ENCODE peak calls at places on chromosomes 4 and X, in six cellular contexts. R is NCI-H187 treated with DMSO at 0.1 percent for 48 hours, T is DMS 273 treated with DMSO at 0.1 percent for 48 hours, B is epithelial cell of esophagus, Z is left cardiac atrium, W is NCI-H2029 treated with DMSO at 0.1 percent for 48 hours. U is an unnamed sample.

GRCh38 chr4:15162465-15163283 is 160.4 kb downstream of the CPEB2 start:
- DNase-seq in W (no peak), B (peak), R (no peak), Z (no peak), T (no peak), U (no peak)

GRCh38 chr4:158236304-158237030 is 26.2 kb downstream of the TMEM144 start:
- DNase-seq in W (no peak), B (no peak), Z (no peak), R (no peak), T (no peak), U (no peak)

GRCh38 chr4:39823193-39823592 is 125.3 kb downstream of the UBE2K start:
- DNase-seq in T (no peak), R (no peak), Z (no peak), W (no peak), B (no peak), U (no peak)

GRCh38 chr4:48047421-48047844 is 30.9 kb downstream of the NIPAL1 start:
- DNase-seq in W (no peak), T (no peak), Z (no peak), B (no peak), R (no peak), U (no peak)

GRCh38 chrX:39896951-39897740 is 200.6 kb downstream of the BCOR start:
- DNase-seq in W (no peak), Z (peak), B (peak), T (peak), R (no peak), U (no peak)

GRCh38 chrX:107894038-107894437 is 68.4 kb downstream of the MID2 start:
- DNase-seq in T (peak), Z (no peak), W (peak), B (peak), R (peak), U (no peak)

GRCh38 chr4:4302416-4302815 is 12.4 kb downstream of the ZBTB49 start:
- DNase-seq in W (no peak), T (no peak), B (peak), R (no peak), Z (no peak), U (no peak)

GRCh38 chrX:38837389-38837788 is 36.1 kb downstream of the MID1IP1 start:
- DNase-seq in B (no peak), W (no peak), Z (no peak), T (no peak), R (no peak), U (no peak)

GRCh38 chr4:67907650-67908049 is 23.8 kb upstream of the TMPRSS11D start:
- DNase-seq in Z (no peak), T (no peak), R (no peak), B (peak), W (no peak), U (no peak)

GRCh38 chrX:150546711-150547153 is 21.7 kb upstream of the MTM1 start:
- DNase-seq in Z (peak), B (no peak), R (no peak), W (no peak), T (no peak), U (no peak)

GRCh38 chrX:102745513-102746133 is 25.1 kb downstream of the GPRASP3 start:
- DNase-seq in Z (peak), W (no peak), R (no peak), B (no peak), T (no peak), U (no peak)

GRCh38 chr4:4428966-4429875 is 42.3 kb downstream of the NSG1 start:
- DNase-seq in B (no peak), T (no peak), R (no peak), Z (no peak), W (no peak), U (no peak)

GRCh38 chrX:10110984-10111363 is 45.8 kb upstream of the CLCN4 start:
- DNase-seq in Z (no peak), T (no peak), W (no peak), R (no peak), B (no peak), U (no peak)

GRCh38 chr4:85610450-85610849 is 135.5 kb downstream of the ARHGAP24 start:
- DNase-seq in W (no peak), T (no peak), Z (no peak), R (no peak), B (no peak), U (no peak)

GRCh38 chr4:968621-969394 is 4.6 kb downstream of the DGKQ start:
- DNase-seq in R (no peak), Z (no peak), T (no peak), W (no peak), B (no peak), U (no peak)

GRCh38 chr4:140256335-140256734 is 102.4 kb upstream of the MAML3 start:
- DNase-seq in R (no peak), W (no peak), B (peak), T (no peak), Z (peak), U (no peak)

GRCh38 chrX:24025741-24026402 is 1.1 kb downstream of the KLHL15 start:
- DNase-seq in W (no peak), B (peak), R (no peak), Z (peak), T (no peak), U (no peak)

GRCh38 chr4:152255437-152255836 is 280.5 kb downstream of the FBXW7 start:
- DNase-seq in B (peak), Z (no peak), T (no peak), R (no peak), W (peak), U (no peak)

GRCh38 chrX:67328496-67328895 is 215.3 kb upstream of the AR start:
- DNase-seq in W (no peak), Z (no peak), T (no peak), R (no peak), B (no peak), U (no peak)

U was measured in psoas muscle.